ENCODE peak calls at places on chromosome 5, in six cellular contexts. One of them, this sample, is unnamed.
A peak's percentile ranks its signal among the peaks of the same experiment; 100 is the strongest.

GRCh38 chr5:9781882-9782281 is 151.7 kb upstream of the TAS2R1 start:
- DNase-seq in coronary artery: no peak
- DNase-seq in KG1: no peak
- DNase-seq in activated CD8-positive, alpha-beta memory T cell treated with anti-CD3 and anti-CD28 coated beads for 1 hour: no peak
- DNase-seq in brain microvascular endothelial cell: no peak
- DNase-seq in GM23338: no peak
- DNase-seq in this sample: no peak

GRCh38 chr5:168163966-168164365 is 127.5 kb upstream of the WWC1 start:
- DNase-seq in coronary artery: no peak
- DNase-seq in KG1: no peak
- DNase-seq in activated CD8-positive, alpha-beta memory T cell treated with anti-CD3 and anti-CD28 coated beads for 1 hour: no peak
- DNase-seq in brain microvascular endothelial cell: no peak
- DNase-seq in GM23338: no peak
- DNase-seq in this sample: no peak

GRCh38 chr5:180133060-180133459 is 61.5 kb upstream of the RNF130 start:
- DNase-seq in coronary artery: peak; percentile 60
- DNase-seq in KG1: no peak
- DNase-seq in activated CD8-positive, alpha-beta memory T cell treated with anti-CD3 and anti-CD28 coated beads for 1 hour: no peak
- DNase-seq in brain microvascular endothelial cell: no peak
- DNase-seq in GM23338: no peak
- DNase-seq in this sample: peak; percentile 43

GRCh38 chr5:1061916-1062315 is 49.9 kb downstream of the SLC12A7 start:
- DNase-seq in coronary artery: no peak
- DNase-seq in KG1: no peak
- DNase-seq in activated CD8-positive, alpha-beta memory T cell treated with anti-CD3 and anti-CD28 coated beads for 1 hour: no peak
- DNase-seq in brain microvascular endothelial cell: no peak
- DNase-seq in GM23338: no peak
- DNase-seq in this sample: no peak

GRCh38 chr5:180343110-180343845 is 9.9 kb downstream of the GFPT2 start:
- DNase-seq in coronary artery: no peak
- DNase-seq in KG1: no peak
- DNase-seq in activated CD8-positive, alpha-beta memory T cell treated with anti-CD3 and anti-CD28 coated beads for 1 hour: no peak
- DNase-seq in brain microvascular endothelial cell: peak; percentile 73
- DNase-seq in GM23338: peak; percentile 88
- DNase-seq in this sample: no peak

GRCh38 chr5:64958757-64959391 is 190.1 kb downstream of the CWC27 start:
- DNase-seq in coronary artery: no peak
- DNase-seq in KG1: no peak
- DNase-seq in activated CD8-positive, alpha-beta memory T cell treated with anti-CD3 and anti-CD28 coated beads for 1 hour: no peak
- DNase-seq in brain microvascular endothelial cell: no peak
- DNase-seq in GM23338: peak; percentile 22
- DNase-seq in this sample: no peak

GRCh38 chr5:36228505-36228904 is 13.2 kb downstream of the NADK2 start:
- DNase-seq in coronary artery: no peak
- DNase-seq in KG1: no peak
- DNase-seq in activated CD8-positive, alpha-beta memory T cell treated with anti-CD3 and anti-CD28 coated beads for 1 hour: no peak
- DNase-seq in brain microvascular endothelial cell: no peak
- DNase-seq in GM23338: no peak
- DNase-seq in this sample: no peak

GRCh38 chr5:38426986-38427950 is 129.2 kb downstream of the LIFR start:
- DNase-seq in coronary artery: no peak
- DNase-seq in KG1: no peak
- DNase-seq in activated CD8-positive, alpha-beta memory T cell treated with anti-CD3 and anti-CD28 coated beads for 1 hour: no peak
- DNase-seq in brain microvascular endothelial cell: peak; percentile 43
- DNase-seq in GM23338: no peak
- DNase-seq in this sample: peak; percentile 57

GRCh38 chr5:39331993-39332392 is 32.3 kb downstream of the C9 start:
- DNase-seq in coronary artery: no peak
- DNase-seq in KG1: no peak
- DNase-seq in activated CD8-positive, alpha-beta memory T cell treated with anti-CD3 and anti-CD28 coated beads for 1 hour: no peak
- DNase-seq in brain microvascular endothelial cell: no peak
- DNase-seq in GM23338: no peak
- DNase-seq in this sample: no peak

GRCh38 chr5:107997338-107997979 is 326.7 kb upstream of the EFNA5 start:
- DNase-seq in coronary artery: no peak
- DNase-seq in KG1: no peak
- DNase-seq in activated CD8-positive, alpha-beta memory T cell treated with anti-CD3 and anti-CD28 coated beads for 1 hour: no peak
- DNase-seq in brain microvascular endothelial cell: no peak
- DNase-seq in GM23338: peak; percentile 54
- DNase-seq in this sample: no peak

GRCh38 chr5:107388111-107388861 is 282.5 kb downstream of the EFNA5 start:
- DNase-seq in coronary artery: no peak
- DNase-seq in KG1: no peak
- DNase-seq in activated CD8-positive, alpha-beta memory T cell treated with anti-CD3 and anti-CD28 coated beads for 1 hour: no peak
- DNase-seq in brain microvascular endothelial cell: peak; percentile 85
- DNase-seq in GM23338: peak; percentile 55
- DNase-seq in this sample: no peak

GRCh38 chr5:138344887-138345622 is 7.0 kb downstream of the FAM53C start:
- DNase-seq in coronary artery: no peak
- DNase-seq in KG1: no peak
- DNase-seq in activated CD8-positive, alpha-beta memory T cell treated with anti-CD3 and anti-CD28 coated beads for 1 hour: no peak
- DNase-seq in brain microvascular endothelial cell: no peak
- DNase-seq in GM23338: no peak
- DNase-seq in this sample: no peak

GRCh38 chr5:159657766-159658165 is 258.5 kb upstream of the ADRA1B start:
- DNase-seq in coronary artery: no peak
- DNase-seq in KG1: no peak
- DNase-seq in activated CD8-positive, alpha-beta memory T cell treated with anti-CD3 and anti-CD28 coated beads for 1 hour: no peak
- DNase-seq in brain microvascular endothelial cell: no peak
- DNase-seq in GM23338: no peak
- DNase-seq in this sample: no peak

GRCh38 chr5:84088996-84089395 is 295.7 kb downstream of the EDIL3 start:
- DNase-seq in coronary artery: no peak
- DNase-seq in KG1: no peak
- DNase-seq in activated CD8-positive, alpha-beta memory T cell treated with anti-CD3 and anti-CD28 coated beads for 1 hour: no peak
- DNase-seq in brain microvascular endothelial cell: peak; percentile 32
- DNase-seq in GM23338: peak; percentile 19
- DNase-seq in this sample: no peak

GRCh38 chr5:1174122-1174936 is 27.1 kb upstream of the SLC6A19 start:
- DNase-seq in coronary artery: no peak
- DNase-seq in KG1: peak; percentile 8
- DNase-seq in activated CD8-positive, alpha-beta memory T cell treated with anti-CD3 and anti-CD28 coated beads for 1 hour: no peak
- DNase-seq in brain microvascular endothelial cell: peak; percentile 66
- DNase-seq in GM23338: peak; percentile 82
- DNase-seq in this sample: peak; percentile 78

GRCh38 chr5:44983006-44983405 is 174.3 kb downstream of the MRPS30 start:
- DNase-seq in coronary artery: no peak
- DNase-seq in KG1: no peak
- DNase-seq in activated CD8-positive, alpha-beta memory T cell treated with anti-CD3 and anti-CD28 coated beads for 1 hour: no peak
- DNase-seq in brain microvascular endothelial cell: no peak
- DNase-seq in GM23338: peak; percentile 15
- DNase-seq in this sample: no peak

GRCh38 chr5:175887463-175887862 is 16.1 kb downstream of the CPLX2 start:
- DNase-seq in coronary artery: no peak
- DNase-seq in KG1: no peak
- DNase-seq in activated CD8-positive, alpha-beta memory T cell treated with anti-CD3 and anti-CD28 coated beads for 1 hour: no peak
- DNase-seq in brain microvascular endothelial cell: no peak
- DNase-seq in GM23338: no peak
- DNase-seq in this sample: no peak

GRCh38 chr5:124661317-124662141 is 84.9 kb downstream of the ZNF608 start:
- DNase-seq in coronary artery: no peak
- DNase-seq in KG1: no peak
- DNase-seq in activated CD8-positive, alpha-beta memory T cell treated with anti-CD3 and anti-CD28 coated beads for 1 hour: no peak
- DNase-seq in brain microvascular endothelial cell: peak; percentile 55
- DNase-seq in GM23338: peak; percentile 94
- DNase-seq in this sample: no peak

GRCh38 chr5:156934450-156935211 is 28.4 kb downstream of the TIMD4 start:
- DNase-seq in coronary artery: no peak
- DNase-seq in KG1: no peak
- DNase-seq in activated CD8-positive, alpha-beta memory T cell treated with anti-CD3 and anti-CD28 coated beads for 1 hour: peak; percentile 8
- DNase-seq in brain microvascular endothelial cell: no peak
- DNase-seq in GM23338: peak; percentile 71
- DNase-seq in this sample: no peak

GRCh38 chr5:109645591-109646236 is 44.0 kb upstream of the MAN2A1 start:
- DNase-seq in coronary artery: no peak
- DNase-seq in KG1: no peak
- DNase-seq in activated CD8-positive, alpha-beta memory T cell treated with anti-CD3 and anti-CD28 coated beads for 1 hour: no peak
- DNase-seq in brain microvascular endothelial cell: no peak
- DNase-seq in GM23338: peak; percentile 50
- DNase-seq in this sample: no peak

GRCh38 chr5:107213025-107213424 is 457.7 kb downstream of the EFNA5 start:
- DNase-seq in coronary artery: no peak
- DNase-seq in KG1: no peak
- DNase-seq in activated CD8-positive, alpha-beta memory T cell treated with anti-CD3 and anti-CD28 coated beads for 1 hour: no peak
- DNase-seq in brain microvascular endothelial cell: no peak
- DNase-seq in GM23338: peak; percentile 17
- DNase-seq in this sample: no peak

GRCh38 chr5:140244525-140245025 is 58.3 kb downstream of the PFDN1 start:
- DNase-seq in coronary artery: peak; percentile 89
- DNase-seq in KG1: no peak
- DNase-seq in activated CD8-positive, alpha-beta memory T cell treated with anti-CD3 and anti-CD28 coated beads for 1 hour: peak; percentile 34
- DNase-seq in brain microvascular endothelial cell: peak; percentile 87
- DNase-seq in GM23338: peak; percentile 96
- DNase-seq in this sample: peak; percentile 94

GRCh38 chr5:10364186-10364689 is 10.7 kb downstream of the MARCHF6 start:
- DNase-seq in coronary artery: no peak
- DNase-seq in KG1: peak; percentile 7
- DNase-seq in activated CD8-positive, alpha-beta memory T cell treated with anti-CD3 and anti-CD28 coated beads for 1 hour: no peak
- DNase-seq in brain microvascular endothelial cell: no peak
- DNase-seq in GM23338: peak; percentile 69
- DNase-seq in this sample: no peak

GRCh38 chr5:148912714-148913398 is 86.4 kb downstream of the ADRB2 start:
- DNase-seq in coronary artery: no peak
- DNase-seq in KG1: no peak
- DNase-seq in activated CD8-positive, alpha-beta memory T cell treated with anti-CD3 and anti-CD28 coated beads for 1 hour: no peak
- DNase-seq in brain microvascular endothelial cell: peak; percentile 93
- DNase-seq in GM23338: peak; percentile 88
- DNase-seq in this sample: no peak

GRCh38 chr5:169190860-169191259 is 110.1 kb downstream of the SLIT3 start:
- DNase-seq in coronary artery: no peak
- DNase-seq in KG1: no peak
- DNase-seq in activated CD8-positive, alpha-beta memory T cell treated with anti-CD3 and anti-CD28 coated beads for 1 hour: no peak
- DNase-seq in brain microvascular endothelial cell: no peak
- DNase-seq in GM23338: no peak
- DNase-seq in this sample: no peak

GRCh38 chr5:104734046-104734445 is 1171.5 kb upstream of the NUDT12 start:
- DNase-seq in coronary artery: no peak
- DNase-seq in KG1: no peak
- DNase-seq in activated CD8-positive, alpha-beta memory T cell treated with anti-CD3 and anti-CD28 coated beads for 1 hour: no peak
- DNase-seq in brain microvascular endothelial cell: no peak
- DNase-seq in GM23338: peak; percentile 49
- DNase-seq in this sample: no peak

GRCh38 chr5:133746834-133747233 is 134.5 kb upstream of the FSTL4 start:
- DNase-seq in coronary artery: peak; percentile 50
- DNase-seq in KG1: no peak
- DNase-seq in activated CD8-positive, alpha-beta memory T cell treated with anti-CD3 and anti-CD28 coated beads for 1 hour: no peak
- DNase-seq in brain microvascular endothelial cell: no peak
- DNase-seq in GM23338: peak; percentile 72
- DNase-seq in this sample: no peak

GRCh38 chr5:132365213-132365612 is 4.3 kb upstream of the SLC22A5 start:
- DNase-seq in coronary artery: no peak
- DNase-seq in KG1: no peak
- DNase-seq in activated CD8-positive, alpha-beta memory T cell treated with anti-CD3 and anti-CD28 coated beads for 1 hour: no peak
- DNase-seq in brain microvascular endothelial cell: peak; percentile 83
- DNase-seq in GM23338: no peak
- DNase-seq in this sample: peak; percentile 36

GRCh38 chr5:56585973-56586740 is 229.2 kb upstream of the MAP3K1 start:
- DNase-seq in coronary artery: no peak
- DNase-seq in KG1: no peak
- DNase-seq in activated CD8-positive, alpha-beta memory T cell treated with anti-CD3 and anti-CD28 coated beads for 1 hour: no peak
- DNase-seq in brain microvascular endothelial cell: no peak
- DNase-seq in GM23338: no peak
- DNase-seq in this sample: peak; percentile 80

GRCh38 chr5:35229076-35230042 is 928 bp downstream of the PRLR start:
- DNase-seq in coronary artery: no peak
- DNase-seq in KG1: no peak
- DNase-seq in activated CD8-positive, alpha-beta memory T cell treated with anti-CD3 and anti-CD28 coated beads for 1 hour: no peak
- DNase-seq in brain microvascular endothelial cell: no peak
- DNase-seq in GM23338: peak; percentile 87
- DNase-seq in this sample: no peak

This sample was measured in right atrium auricular region.